ENCODE peak calls at places on chromosomes 5 and 9, in six cellular contexts. O, Y, I, T, W and M are unnamed samples.

GRCh38 chr5:103434057-103434456 is 128.5 kb downstream of the NUDT12 start:
- DNase-seq in O (no peak), Y (no peak), I (no peak), T (no peak), W (no peak), M (no peak)

GRCh38 chr5:80175337-80175736 is 80.5 kb downstream of the SERINC5 start:
- DNase-seq in O (no peak), Y (no peak), I (no peak), T (no peak), W (no peak), M (no peak)

GRCh38 chr5:168947212-168947868 is 353.6 kb downstream of the SLIT3 start:
- DNase-seq in O (peak; percentile 22), Y (peak; percentile 60), I (peak; percentile 53), T (no peak), W (peak; percentile 37), M (no peak)

GRCh38 chr5:17132444-17133083 is 84.9 kb upstream of the BASP1 start:
- DNase-seq in O (no peak), Y (peak; percentile 48), I (no peak), T (no peak), W (no peak), M (no peak)

GRCh38 chr9:100286257-100286656 is 66.5 kb downstream of the TEX10 start:
- DNase-seq in O (peak; percentile 70), Y (no peak), I (no peak), T (no peak), W (no peak), M (no peak)

GRCh38 chr5:134444941-134445471 is 33.3 kb upstream of the CDKN2AIPNL start:
- DNase-seq in O (no peak), Y (no peak), I (no peak), T (no peak), W (no peak), M (no peak)

GRCh38 chr9:6910032-6910431 is 152.3 kb downstream of the KDM4C start:
- DNase-seq in O (no peak), Y (peak; percentile 15), I (no peak), T (no peak), W (no peak), M (no peak)

GRCh38 chr5:65163698-65164097 is 318.0 kb downstream of the ADAMTS6 start:
- DNase-seq in O (no peak), Y (no peak), I (no peak), T (no peak), W (no peak), M (no peak)

GRCh38 chr9:136245194-136246150 is at the start of gene QSOX2:
- DNase-seq in O (peak; percentile 67), Y (peak; percentile 70), I (peak; percentile 73), T (peak; percentile 49), W (peak; percentile 73), M (peak; percentile 84)

GRCh38 chr9:83056180-83056579 is 6.8 kb downstream of the RASEF start:
- DNase-seq in O (no peak), Y (no peak), I (no peak), T (peak; percentile 34), W (no peak), M (no peak)

GRCh38 chr5:126736141-126736540 is 40.8 kb upstream of the LMNB1 start:
- DNase-seq in O (no peak), Y (no peak), I (no peak), T (no peak), W (no peak), M (no peak)

GRCh38 chr5:4576161-4576748 is 563.9 kb upstream of the ADAMTS16 start:
- DNase-seq in O (no peak), Y (no peak), I (no peak), T (no peak), W (no peak), M (no peak)

GRCh38 chr9:78004478-78005229 is 27.0 kb downstream of the GNAQ start:
- DNase-seq in O (no peak), Y (peak; percentile 43), I (no peak), T (no peak), W (no peak), M (no peak)

GRCh38 chr9:134316444-134317160 is 9.7 kb upstream of the RXRA start:
- DNase-seq in O (no peak), Y (no peak), I (no peak), T (no peak), W (no peak), M (no peak)

GRCh38 chr5:82265052-82265451 is 13.1 kb downstream of the RPS23 start:
- DNase-seq in O (no peak), Y (no peak), I (no peak), T (no peak), W (no peak), M (no peak)

GRCh38 chr9:69223605-69224004 is 49.5 kb downstream of the TJP2 start:
- DNase-seq in O (peak; percentile 8), Y (peak; percentile 64), I (peak; percentile 18), T (no peak), W (no peak), M (no peak)

GRCh38 chr9:124818431-124819281 is 34.6 kb upstream of the WDR38 start:
- DNase-seq in O (no peak), Y (no peak), I (no peak), T (no peak), W (no peak), M (no peak)

GRCh38 chr5:16726538-16726946 is 109.7 kb upstream of the RETREG1 start:
- DNase-seq in O (peak; percentile 15), Y (no peak), I (no peak), T (no peak), W (no peak), M (no peak)

GRCh38 chr5:6553986-6554385 is 78.9 kb downstream of the NSUN2 start:
- DNase-seq in O (no peak), Y (no peak), I (no peak), T (no peak), W (no peak), M (no peak)

GRCh38 chr9:113622600-113623400 is 159.3 kb downstream of the RGS3 start:
- DNase-seq in O (no peak), Y (peak; percentile 74), I (no peak), T (no peak), W (no peak), M (peak; percentile 89)

GRCh38 chr9:37903831-37904646 is at the start of gene SLC25A51:
- DNase-seq in O (peak; percentile 90), Y (peak; percentile 94), I (peak; percentile 98), T (peak; percentile 86), W (peak; percentile 92), M (peak; percentile 96)

GRCh38 chr9:27248702-27249101 is 48.2 kb downstream of the EQTN start:
- DNase-seq in O (no peak), Y (no peak), I (no peak), T (no peak), W (no peak), M (no peak)

GRCh38 chr9:128886211-128886826 is 4.4 kb downstream of the LRRC8A start:
- DNase-seq in O (no peak), Y (no peak), I (no peak), T (no peak), W (no peak), M (no peak)